ENCODE peak calls at places on chromosomes 3 and 15, in seven cellular contexts. R, U, H, L, C, F and G are unnamed samples.

GRCh38 chr3:127618891-127619290 is 10.1 kb upstream of the PODXL2 start:
- DNase-seq in R (no peak), U (no peak), H (no peak), L (no peak), C (no peak), F (no peak), G (no peak)

GRCh38 chr15:58410353-58410752 is 21.4 kb upstream of the LIPC start:
- DNase-seq in R (no peak), U (no peak), H (no peak), L (peak), C (peak), F (no peak), G (peak)

GRCh38 chr3:52277972-52278509 is 408 bp downstream of the WDR82 start:
- DNase-seq in R (peak), U (no peak), H (no peak), L (no peak), C (peak), F (no peak), G (peak)

GRCh38 chr3:74351213-74351612 is 263.2 kb downstream of the CNTN3 start:
- DNase-seq in R (no peak), U (no peak), H (no peak), L (no peak), C (no peak), F (no peak), G (no peak)

GRCh38 chr3:177475266-177475665 is 278.0 kb upstream of the TBL1XR1 start:
- DNase-seq in R (no peak), U (no peak), H (no peak), L (no peak), C (no peak), F (no peak), G (no peak)

GRCh38 chr3:25507811-25508210 is 79.7 kb downstream of the RARB start:
- DNase-seq in R (no peak), U (no peak), H (no peak), L (no peak), C (no peak), F (no peak), G (no peak)

GRCh38 chr3:187025254-187025655 is 94.9 kb downstream of the ST6GAL1 start:
- DNase-seq in R (no peak), U (no peak), H (no peak), L (no peak), C (peak), F (peak), G (peak)

GRCh38 chr3:107524214-107525100 is 1.7 kb downstream of the BBX start:
- DNase-seq in R (no peak), U (peak), H (peak), L (peak), C (peak), F (no peak), G (peak)

GRCh38 chr15:34336333-34336732 is 1.2 kb downstream of the SLC12A6 start:
- DNase-seq in R (no peak), U (no peak), H (no peak), L (no peak), C (no peak), F (no peak), G (peak)

GRCh38 chr15:32718082-32718821 is 448 bp downstream of the GREM1 start:
- DNase-seq in R (no peak), U (no peak), H (no peak), L (no peak), C (peak), F (no peak), G (no peak)

GRCh38 chr3:69379661-69380060 is 6.2 kb downstream of the FRMD4B start:
- DNase-seq in R (no peak), U (no peak), H (no peak), L (no peak), C (no peak), F (no peak), G (no peak)